ENCODE peak calls at places on chromosomes 5 and 9, in six cellular contexts. One of them, this sample, is unnamed.

GRCh38 chr5:137572042-137572695 is 73.0 kb upstream of the SPOCK1 start:
- DNase-seq in T follicular helper cell: no peak
- DNase-seq in body of pancreas: no peak
- DNase-seq in mucosa of gallbladder: no peak
- DNase-seq in ELR: peak; percentile 49
- DNase-seq in NCI-H1092: no peak
- DNase-seq in this sample: peak; percentile 9

GRCh38 chr5:94618029-94618492 is 343 bp downstream of the KIAA0825 start:
- DNase-seq in T follicular helper cell: peak; percentile 0
- DNase-seq in body of pancreas: peak; percentile 77
- DNase-seq in mucosa of gallbladder: peak; percentile 67
- DNase-seq in ELR: peak; percentile 84
- DNase-seq in NCI-H1092: peak; percentile 0
- DNase-seq in this sample: peak; percentile 74

GRCh38 chr9:32456564-32456963 is 69.4 kb downstream of the RIGI start:
- DNase-seq in T follicular helper cell: no peak
- DNase-seq in body of pancreas: no peak
- DNase-seq in mucosa of gallbladder: no peak
- DNase-seq in ELR: no peak
- DNase-seq in NCI-H1092: no peak
- DNase-seq in this sample: no peak

GRCh38 chr5:56207537-56207936 is 25.6 kb downstream of the ANKRD55 start:
- DNase-seq in T follicular helper cell: no peak
- DNase-seq in body of pancreas: no peak
- DNase-seq in mucosa of gallbladder: no peak
- DNase-seq in ELR: peak; percentile 79
- DNase-seq in NCI-H1092: no peak
- DNase-seq in this sample: no peak

GRCh38 chr5:15518786-15519185 is 18.8 kb downstream of the FBXL7 start:
- DNase-seq in T follicular helper cell: no peak
- DNase-seq in body of pancreas: no peak
- DNase-seq in mucosa of gallbladder: no peak
- DNase-seq in ELR: no peak
- DNase-seq in NCI-H1092: no peak
- DNase-seq in this sample: no peak

GRCh38 chr5:111680737-111681413 is 76.1 kb downstream of the NREP start:
- DNase-seq in T follicular helper cell: no peak
- DNase-seq in body of pancreas: peak; percentile 69
- DNase-seq in mucosa of gallbladder: peak; percentile 81
- DNase-seq in ELR: peak; percentile 89
- DNase-seq in NCI-H1092: no peak
- DNase-seq in this sample: peak; percentile 88

GRCh38 chr5:137710086-137710485 is 25.8 kb downstream of the KLHL3 start:
- DNase-seq in T follicular helper cell: no peak
- DNase-seq in body of pancreas: no peak
- DNase-seq in mucosa of gallbladder: no peak
- DNase-seq in ELR: peak; percentile 40
- DNase-seq in NCI-H1092: no peak
- DNase-seq in this sample: peak; percentile 19

GRCh38 chr9:31005086-31005665 is 1379.3 kb upstream of the ACO1 start:
- DNase-seq in T follicular helper cell: no peak
- DNase-seq in body of pancreas: peak; percentile 48
- DNase-seq in mucosa of gallbladder: no peak
- DNase-seq in ELR: no peak
- DNase-seq in NCI-H1092: no peak
- DNase-seq in this sample: no peak

GRCh38 chr5:56055287-56055686 is 60.5 kb upstream of the IL6ST start:
- DNase-seq in T follicular helper cell: no peak
- DNase-seq in body of pancreas: no peak
- DNase-seq in mucosa of gallbladder: no peak
- DNase-seq in ELR: no peak
- DNase-seq in NCI-H1092: no peak
- DNase-seq in this sample: no peak

GRCh38 chr5:148033138-148033537 is 30.6 kb upstream of the SPINK5 start:
- DNase-seq in T follicular helper cell: no peak
- DNase-seq in body of pancreas: no peak
- DNase-seq in mucosa of gallbladder: no peak
- DNase-seq in ELR: peak; percentile 4
- DNase-seq in NCI-H1092: no peak
- DNase-seq in this sample: no peak